ENCODE peak calls at places on chromosomes 5 and 9, in six cellular contexts. C is stimulated activated CD4-positive, alpha-beta T cell treated with anti-CD3 and anti-CD28 coated beads, Interleukin-4, amount 100 ng/mL, for 48 hours; N is GM13977; R is cardiac fibroblast; V is stimulated activated CD8-positive, alpha-beta memory T cell treated with anti-CD3 and anti-CD28 coated beads, Interleukin-2, amount 100 ng/mL, for 1 hour; O is activated naive CD4-positive, alpha-beta T cell treated with Interleukin-2 at 50 U/mL for 16 hours. K is an unnamed sample.

GRCh38 chr9:137422668-137423000 is 328 bp downstream of the EXD3 start:
- DNase-seq in V (no peak), C (no peak), O (peak; percentile 35), R (peak; percentile 22), N (no peak), K (peak; percentile 78)

GRCh38 chr5:80697100-80697499 is 42.3 kb upstream of the DHFR start:
- DNase-seq in O (no peak), C (no peak), V (no peak), N (no peak), R (no peak), K (no peak)

GRCh38 chr9:71001780-71002386 is 119.5 kb downstream of the TRPM3 start:
- DNase-seq in N (peak; percentile 15), R (peak; percentile 65), O (no peak), V (no peak), C (no peak), K (peak; percentile 16)

GRCh38 chr5:116395708-116396203 is 178.9 kb downstream of the SEMA6A start:
- DNase-seq in C (no peak), V (no peak), O (no peak), N (no peak), R (no peak), K (no peak)

GRCh38 chr5:128673010-128673409 is 135.0 kb upstream of the FBN2 start:
- DNase-seq in V (no peak), O (no peak), R (no peak), N (no peak), C (no peak), K (no peak)

GRCh38 chr5:71899865-71900342 is 180.8 kb downstream of the CARTPT start:
- DNase-seq in C (no peak), V (no peak), N (no peak), R (peak; percentile 40), O (no peak), K (no peak)

GRCh38 chr9:97570899-97571298 is 62.3 kb downstream of the TSTD2 start:
- DNase-seq in C (no peak), O (no peak), N (no peak), V (no peak), R (no peak), K (no peak)

GRCh38 chr9:127664678-127665507 is 41.9 kb upstream of the CFAP157 start:
- DNase-seq in N (no peak), V (no peak), C (no peak), R (no peak), O (no peak), K (peak; percentile 70)

GRCh38 chr9:79264511-79265448 is 307.0 kb upstream of the TLE4 start:
- DNase-seq in V (no peak), C (no peak), N (no peak), O (no peak), R (no peak), K (peak; percentile 17)

GRCh38 chr5:759111-759741 is 25.3 kb downstream of the ZDHHC11B start:
- DNase-seq in N (no peak), C (no peak), V (no peak), R (peak; percentile 32), O (peak; percentile 83), K (peak; percentile 8)

GRCh38 chr5:178068293-178068692 is 45.0 kb upstream of the N4BP3 start:
- DNase-seq in N (no peak), V (no peak), C (no peak), O (no peak), R (no peak), K (no peak)

GRCh38 chr9:86183225-86183808 is 76.1 kb downstream of the C9orf153 start:
- DNase-seq in C (no peak), N (no peak), O (no peak), V (no peak), R (peak; percentile 11), K (no peak)

GRCh38 chr9:136651859-136652258 is 10.9 kb upstream of the EGFL7 start:
- DNase-seq in O (no peak), C (no peak), V (no peak), N (no peak), R (no peak), K (no peak)

GRCh38 chr9:81526587-81526986 is 162.8 kb downstream of the TLE1 start:
- DNase-seq in V (no peak), C (no peak), O (no peak), R (peak; percentile 90), N (no peak), K (peak; percentile 44)

GRCh38 chr9:89969156-89969566 is 364.3 kb downstream of the GADD45G start:
- DNase-seq in R (no peak), O (peak; percentile 49), N (peak; percentile 62), C (no peak), V (no peak), K (no peak)

GRCh38 chr5:160188151-160188967 is 40.9 kb upstream of the FABP6 start:
- DNase-seq in N (peak; percentile 63), V (no peak), O (no peak), C (no peak), R (peak; percentile 69), K (peak; percentile 81)

GRCh38 chr5:132777209-132778069 is at the start of gene SEPTIN8:
- DNase-seq in O (peak; percentile 46), R (peak; percentile 49), N (peak; percentile 90), C (peak; percentile 24), V (no peak), K (peak; percentile 83)

GRCh38 chr9:137807721-137808703 is 69.6 kb upstream of the CACNA1B start:
- DNase-seq in N (no peak), C (no peak), R (no peak), O (no peak), V (no peak), K (no peak)

GRCh38 chr5:139138790-139139189 is 59.4 kb downstream of the SIL1 start:
- DNase-seq in O (no peak), C (no peak), N (no peak), R (peak; percentile 43), V (no peak), K (peak; percentile 48)

GRCh38 chr5:33755216-33755615 is 136.6 kb downstream of the ADAMTS12 start:
- DNase-seq in R (peak; percentile 48), N (no peak), C (no peak), O (no peak), V (no peak), K (peak; percentile 24)

GRCh38 chr9:129739432-129739831 is 13.4 kb downstream of the PTGES start:
- DNase-seq in V (no peak), O (no peak), C (no peak), R (no peak), N (no peak), K (no peak)

GRCh38 chr5:176850371-176851245 is 40.2 kb downstream of the UNC5A start:
- DNase-seq in O (no peak), V (no peak), N (no peak), R (no peak), C (no peak), K (no peak)

GRCh38 chr5:135576075-135576599 is 2.7 kb downstream of the CXCL14 start:
- DNase-seq in R (peak; percentile 14), V (no peak), N (no peak), O (no peak), C (no peak), K (peak; percentile 75)

GRCh38 chr5:92519717-92520632 is 1061.0 kb downstream of the NR2F1-AS1 start:
- DNase-seq in C (no peak), V (no peak), R (peak; percentile 54), N (no peak), O (no peak), K (no peak)

GRCh38 chr5:2239237-2239910 is 356.6 kb upstream of the IRX4 start:
- DNase-seq in N (no peak), V (no peak), O (no peak), C (no peak), R (no peak), K (no peak)

GRCh38 chr5:156477196-156477595 is 150.2 kb downstream of the SGCD start:
- DNase-seq in C (no peak), N (no peak), O (no peak), V (no peak), R (no peak), K (peak; percentile 11)

GRCh38 chr5:125190232-125191051 is 444.0 kb upstream of the ZNF608 start:
- DNase-seq in C (no peak), N (no peak), O (no peak), V (no peak), R (no peak), K (no peak)

GRCh38 chr5:155049569-155050383 is 36.2 kb downstream of the KIF4B start:
- DNase-seq in R (peak; percentile 7), V (no peak), C (no peak), O (no peak), N (no peak), K (no peak)

GRCh38 chr5:55509097-55509496 is 25.7 kb downstream of the PLPP1 start:
- DNase-seq in C (no peak), O (no peak), R (no peak), V (no peak), N (no peak), K (no peak)

GRCh38 chr5:176870110-176870591 is 29.0 kb downstream of the HK3 start:
- DNase-seq in C (no peak), V (no peak), N (no peak), R (peak; percentile 70), O (no peak), K (peak; percentile 76)

GRCh38 chr5:119367502-119368237 is 11.9 kb downstream of the TNFAIP8 start:
- DNase-seq in N (peak; percentile 50), O (no peak), C (no peak), R (peak; percentile 75), V (no peak), K (peak; percentile 23)